ENCODE peak calls at places on chromosomes 12 and 14, in eight cellular contexts. One of them, this sample, is unnamed. For H3K36me3, the result is how much of the 10 kb centered on the place peaks cover.

GRCh38 chr12:121811434-121812319 is 7.9 kb downstream of the SETD1B start:
- DNase-seq in body of pancreas: peak
- DNase-seq in left ventricle myocardium inferior: peak
- DNase-seq in sigmoid colon: peak
- DNase-seq in suprapubic skin: no peak
- DNase-seq in H7: peak
- DNase-seq in SJSA1: peak
- DNase-seq in HCT116: no peak
- DNase-seq in this sample: no peak

GRCh38 chr12:51941011-51941561 is 10.4 kb upstream of the ACVR1B start:
- DNase-seq in sigmoid colon: no peak
- DNase-seq in body of pancreas: no peak
- DNase-seq in SJSA1: no peak
- DNase-seq in HCT116: no peak
- DNase-seq in left ventricle myocardium inferior: no peak
- DNase-seq in suprapubic skin: no peak
- DNase-seq in H7: peak
- DNase-seq in this sample: no peak

GRCh38 chr14:34874386-34875030 is 652 bp downstream of the BAZ1A start:
- DNase-seq in HCT116: no peak
- DNase-seq in body of pancreas: peak
- DNase-seq in SJSA1: peak
- DNase-seq in sigmoid colon: peak
- DNase-seq in H7: peak
- DNase-seq in suprapubic skin: peak
- DNase-seq in left ventricle myocardium inferior: peak
- DNase-seq in this sample: no peak

GRCh38 chr12:93664573-93665138 is 12.5 kb upstream of the CRADD start:
- DNase-seq in sigmoid colon: no peak
- DNase-seq in left ventricle myocardium inferior: no peak
- DNase-seq in H7: no peak
- DNase-seq in HCT116: no peak
- DNase-seq in suprapubic skin: no peak
- DNase-seq in SJSA1: no peak
- DNase-seq in body of pancreas: no peak
- DNase-seq in this sample: no peak

GRCh38 chr14:94397279-94397898 is 9.0 kb upstream of the SERPINA1 start:
- DNase-seq in suprapubic skin: no peak
- DNase-seq in HCT116: no peak
- DNase-seq in SJSA1: peak
- DNase-seq in H7: peak
- DNase-seq in left ventricle myocardium inferior: no peak
- DNase-seq in sigmoid colon: no peak
- DNase-seq in body of pancreas: no peak
- DNase-seq in this sample: no peak

GRCh38 chr12:84924956-84925355 is 12.4 kb upstream of the SLC6A15 start:
- DNase-seq in left ventricle myocardium inferior: no peak
- DNase-seq in body of pancreas: no peak
- DNase-seq in suprapubic skin: no peak
- DNase-seq in HCT116: no peak
- DNase-seq in SJSA1: no peak
- DNase-seq in H7: no peak
- DNase-seq in sigmoid colon: no peak
- DNase-seq in this sample: no peak

GRCh38 chr14:38040411-38040810 is 167.3 kb upstream of the SSTR1 start:
- DNase-seq in H7: no peak
- DNase-seq in HCT116: no peak
- DNase-seq in sigmoid colon: no peak
- DNase-seq in left ventricle myocardium inferior: no peak
- DNase-seq in suprapubic skin: no peak
- DNase-seq in body of pancreas: no peak
- DNase-seq in SJSA1: no peak
- DNase-seq in this sample: no peak

GRCh38 chr14:86305058-86305457 is 775.1 kb downstream of the FLRT2 start:
- DNase-seq in suprapubic skin: no peak
- DNase-seq in SJSA1: no peak
- DNase-seq in left ventricle myocardium inferior: no peak
- DNase-seq in H7: no peak
- DNase-seq in sigmoid colon: no peak
- DNase-seq in HCT116: no peak
- DNase-seq in body of pancreas: no peak
- DNase-seq in this sample: no peak

GRCh38 chr12:18969512-18969911 is 160.0 kb upstream of the PLEKHA5 start:
- DNase-seq in H7: no peak
- DNase-seq in body of pancreas: no peak
- DNase-seq in suprapubic skin: no peak
- DNase-seq in left ventricle myocardium inferior: no peak
- DNase-seq in HCT116: no peak
- DNase-seq in SJSA1: no peak
- DNase-seq in sigmoid colon: no peak
- DNase-seq in this sample: no peak

GRCh38 chr14:90388437-90388836 is 8.4 kb upstream of the CALM1 start:
- DNase-seq in suprapubic skin: no peak
- DNase-seq in H7: peak
- DNase-seq in left ventricle myocardium inferior: no peak
- DNase-seq in SJSA1: no peak
- DNase-seq in body of pancreas: peak
- DNase-seq in HCT116: peak
- DNase-seq in sigmoid colon: no peak
- DNase-seq in this sample: no peak

GRCh38 chr14:79395061-79395460 is 816.2 kb downstream of the DIO2 start:
- DNase-seq in sigmoid colon: no peak
- DNase-seq in left ventricle myocardium inferior: no peak
- DNase-seq in body of pancreas: no peak
- DNase-seq in H7: no peak
- DNase-seq in SJSA1: peak
- DNase-seq in suprapubic skin: no peak
- DNase-seq in HCT116: no peak
- DNase-seq in this sample: no peak

GRCh38 chr12:77058740-77059139 is 6.6 kb downstream of the E2F7 start:
- DNase-seq in H7: no peak
- DNase-seq in suprapubic skin: no peak
- DNase-seq in HCT116: no peak
- DNase-seq in SJSA1: no peak
- DNase-seq in left ventricle myocardium inferior: no peak
- DNase-seq in sigmoid colon: no peak
- DNase-seq in body of pancreas: no peak
- DNase-seq in this sample: no peak

DNA sequence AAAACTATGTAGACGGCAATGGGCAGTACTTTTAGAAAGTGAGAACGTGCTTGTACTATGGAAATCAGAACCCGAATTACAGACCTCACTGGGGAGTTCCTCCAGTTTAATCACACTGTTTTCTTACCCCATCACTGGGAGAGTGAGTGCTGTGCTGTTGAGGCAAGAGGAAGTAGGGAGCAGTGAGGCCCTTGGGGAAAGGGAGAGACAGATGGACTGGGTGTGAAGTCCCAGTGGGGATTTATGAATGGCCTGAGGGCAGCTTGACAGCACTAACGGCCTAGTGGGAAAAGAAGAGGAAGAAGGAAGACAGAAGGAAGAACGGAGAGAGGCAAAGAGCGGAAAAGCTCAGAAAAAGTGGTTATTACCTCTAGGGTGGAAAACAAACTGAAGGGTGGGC is 5.7 kb downstream of the MCRS1 start:
- DNase-seq in left ventricle myocardium inferior: no peak
- DNase-seq in SJSA1: no peak
- DNase-seq in H7: no peak
- DNase-seq in HCT116: no peak
- DNase-seq in suprapubic skin: no peak
- DNase-seq in body of pancreas: no peak
- DNase-seq in sigmoid colon: no peak
- DNase-seq in this sample: no peak
- H3K36me3 ChIP-seq in left ventricle myocardium inferior: half or more
- H3K36me3 ChIP-seq in SJSA1: half or more
- H3K36me3 ChIP-seq in H7: half or more
- H3K36me3 ChIP-seq in HCT116: half or more
- H3K36me3 ChIP-seq in suprapubic skin: half or more
- H3K36me3 ChIP-seq in body of pancreas: under half
- H3K36me3 ChIP-seq in sigmoid colon: half or more
- H3K36me3 ChIP-seq in this sample: under half

DNA sequence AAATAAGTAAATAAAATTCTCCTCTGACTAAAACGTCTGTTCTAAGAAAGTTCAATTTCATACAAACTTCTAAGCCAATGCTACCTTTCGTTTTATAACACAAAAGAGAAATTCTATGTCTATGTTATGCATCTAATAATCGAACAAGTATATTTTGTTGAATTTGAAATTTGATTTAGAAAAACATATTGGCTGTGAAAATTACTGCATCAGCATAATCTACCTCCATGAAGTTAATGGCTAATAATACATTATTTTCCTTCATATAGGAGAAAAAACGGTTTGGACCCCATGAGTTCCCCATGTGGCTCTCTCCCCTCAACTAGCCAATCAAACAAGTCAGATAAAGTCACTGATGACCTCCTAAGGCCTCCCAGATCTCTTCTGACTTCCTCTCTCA is 106.5 kb downstream of the KCNH5 start:
- DNase-seq in left ventricle myocardium inferior: no peak
- DNase-seq in HCT116: no peak
- DNase-seq in body of pancreas: no peak
- DNase-seq in SJSA1: no peak
- DNase-seq in H7: no peak
- DNase-seq in suprapubic skin: no peak
- DNase-seq in sigmoid colon: no peak
- DNase-seq in this sample: no peak
- H3K36me3 ChIP-seq in left ventricle myocardium inferior: under half
- H3K36me3 ChIP-seq in HCT116: under half
- H3K36me3 ChIP-seq in body of pancreas: under half
- H3K36me3 ChIP-seq in SJSA1: under half
- H3K36me3 ChIP-seq in H7: under half
- H3K36me3 ChIP-seq in suprapubic skin: under half
- H3K36me3 ChIP-seq in sigmoid colon: under half
- H3K36me3 ChIP-seq in this sample: under half

GRCh38 chr12:42286741-42287140 is 39.2 kb downstream of the ZCRB1 start:
- DNase-seq in H7: no peak
- DNase-seq in left ventricle myocardium inferior: no peak
- DNase-seq in body of pancreas: no peak
- DNase-seq in HCT116: no peak
- DNase-seq in SJSA1: no peak
- DNase-seq in suprapubic skin: no peak
- DNase-seq in sigmoid colon: no peak
- DNase-seq in this sample: no peak
- H3K36me3 ChIP-seq in H7: under half
- H3K36me3 ChIP-seq in left ventricle myocardium inferior: under half
- H3K36me3 ChIP-seq in body of pancreas: under half
- H3K36me3 ChIP-seq in HCT116: under half
- H3K36me3 ChIP-seq in SJSA1: under half
- H3K36me3 ChIP-seq in suprapubic skin: under half
- H3K36me3 ChIP-seq in sigmoid colon: under half
- H3K36me3 ChIP-seq in this sample: under half

DNA sequence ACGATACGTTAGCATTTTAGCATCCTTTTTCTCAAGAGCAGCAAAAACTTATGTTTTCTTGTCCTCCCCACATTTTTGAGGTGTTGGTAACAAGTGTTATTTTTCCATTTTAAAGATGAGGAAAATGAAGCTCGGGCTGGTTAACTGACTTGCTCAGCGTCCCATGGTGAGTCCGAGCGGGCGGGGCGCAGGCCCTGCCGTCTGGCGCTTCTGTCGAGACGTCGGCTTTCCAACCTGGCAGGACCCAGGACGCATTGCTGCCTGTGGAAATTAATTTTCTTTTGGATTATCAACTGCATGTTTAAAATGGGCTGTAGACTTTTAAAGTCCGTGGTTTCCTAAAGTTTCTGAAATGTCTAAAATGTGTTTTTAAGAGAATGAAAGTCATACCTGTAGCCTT is 30.4 kb downstream of the XRCC3 start:
- DNase-seq in HCT116: no peak
- DNase-seq in body of pancreas: no peak
- DNase-seq in suprapubic skin: no peak
- DNase-seq in sigmoid colon: no peak
- DNase-seq in left ventricle myocardium inferior: no peak
- DNase-seq in SJSA1: no peak
- DNase-seq in H7: no peak
- DNase-seq in this sample: no peak
- H3K36me3 ChIP-seq in HCT116: under half
- H3K36me3 ChIP-seq in body of pancreas: under half
- H3K36me3 ChIP-seq in suprapubic skin: half or more
- H3K36me3 ChIP-seq in sigmoid colon: half or more
- H3K36me3 ChIP-seq in left ventricle myocardium inferior: half or more
- H3K36me3 ChIP-seq in SJSA1: half or more
- H3K36me3 ChIP-seq in H7: under half
- H3K36me3 ChIP-seq in this sample: half or more